ENCODE peak calls at places on chromosomes 13 and 19, in six cellular contexts. U is ascending aorta, I is prostate gland, Z is uterus, S is OCI-LY7, R is heart left ventricle. F is an unnamed sample. For H3K9me3 and H3K4me1, the result is how much of the 10 kb centered on the place peaks cover.

GRCh38 chr13:114038211-114038613 is 64.3 kb upstream of the C13orf46 start:
- DNase-seq in U (no peak), I (no peak), Z (no peak), S (no peak), R (peak), F (peak)

GRCh38 chr13:36891752-36892151 is 28.3 kb downstream of the SMAD9 start:
- DNase-seq in U (no peak), I (no peak), Z (no peak), S (no peak), R (no peak), F (no peak)

GRCh38 chr19:6091771-6092291 is 18.5 kb downstream of the RFX2 start:
- DNase-seq in U (no peak), I (no peak), Z (no peak), S (no peak), R (no peak), F (no peak)

GRCh38 chr13:71866173-71867091 is 572 bp downstream of the DACH1 start:
- DNase-seq in U (no peak), I (peak), Z (peak), S (no peak), R (peak), F (peak)

GRCh38 chr19:2567580-2567979 is 91.7 kb downstream of the GADD45B start:
- DNase-seq in U (peak), I (no peak), Z (no peak), S (no peak), R (peak), F (no peak)

GRCh38 chr19:51023946-51024345 is 2.5 kb downstream of the KLK11 start:
- DNase-seq in U (no peak), I (no peak), Z (no peak), S (no peak), R (no peak), F (no peak)

GRCh38 chr19:12913011-12913561 is 6.0 kb downstream of the SYCE2 start:
- DNase-seq in U (no peak), I (peak), Z (peak), S (no peak), R (peak), F (peak)

GRCh38 chr13:65597839-65598818 is 1632.0 kb downstream of the PCDH9 start:
- DNase-seq in U (no peak), I (no peak), Z (no peak), S (no peak), R (no peak), F (no peak)

GRCh38 chr13:110690516-110690915 is 15.4 kb downstream of the CARS2 start:
- DNase-seq in U (no peak), I (no peak), Z (no peak), S (no peak), R (no peak), F (no peak)

GRCh38 chr19:42563352-42564210 is 31.1 kb downstream of the CEACAM8 start:
- DNase-seq in U (no peak), I (peak), Z (no peak), S (peak), R (no peak), F (no peak)

GRCh38 chr13:113759525-113760137 is 605 bp downstream of the TMEM255B start:
- DNase-seq in U (no peak), I (no peak), Z (peak), S (no peak), R (peak), F (no peak)

GRCh38 chr19:41646589-41647204 is 19.8 kb upstream of the CEACAM4 start:
- DNase-seq in U (no peak), I (no peak), Z (no peak), S (peak), R (no peak), F (no peak)

GRCh38 chr13:23081901-23082300 is 98.9 kb upstream of the SGCG start:
- DNase-seq in U (no peak), I (no peak), Z (no peak), S (no peak), R (no peak), F (no peak)

GRCh38 chr13:101523732-101524131 is 71.3 kb downstream of the ITGBL1 start:
- DNase-seq in U (peak), I (no peak), Z (no peak), S (no peak), R (no peak), F (peak)

GRCh38 chr19:12331211-12331941 is 2.1 kb downstream of the ZNF563 start:
- DNase-seq in U (no peak), I (no peak), Z (no peak), S (peak), R (no peak), F (no peak)

GRCh38 chr19:18789883-18790565 is 1.1 kb downstream of the COMP start:
- DNase-seq in U (no peak), I (no peak), Z (no peak), S (no peak), R (peak), F (no peak)

GRCh38 chr19:23771761-23772667 is 13.3 kb upstream of the ZNF681 start:
- DNase-seq in U (no peak), I (no peak), Z (no peak), S (no peak), R (no peak), F (no peak)

DNA sequence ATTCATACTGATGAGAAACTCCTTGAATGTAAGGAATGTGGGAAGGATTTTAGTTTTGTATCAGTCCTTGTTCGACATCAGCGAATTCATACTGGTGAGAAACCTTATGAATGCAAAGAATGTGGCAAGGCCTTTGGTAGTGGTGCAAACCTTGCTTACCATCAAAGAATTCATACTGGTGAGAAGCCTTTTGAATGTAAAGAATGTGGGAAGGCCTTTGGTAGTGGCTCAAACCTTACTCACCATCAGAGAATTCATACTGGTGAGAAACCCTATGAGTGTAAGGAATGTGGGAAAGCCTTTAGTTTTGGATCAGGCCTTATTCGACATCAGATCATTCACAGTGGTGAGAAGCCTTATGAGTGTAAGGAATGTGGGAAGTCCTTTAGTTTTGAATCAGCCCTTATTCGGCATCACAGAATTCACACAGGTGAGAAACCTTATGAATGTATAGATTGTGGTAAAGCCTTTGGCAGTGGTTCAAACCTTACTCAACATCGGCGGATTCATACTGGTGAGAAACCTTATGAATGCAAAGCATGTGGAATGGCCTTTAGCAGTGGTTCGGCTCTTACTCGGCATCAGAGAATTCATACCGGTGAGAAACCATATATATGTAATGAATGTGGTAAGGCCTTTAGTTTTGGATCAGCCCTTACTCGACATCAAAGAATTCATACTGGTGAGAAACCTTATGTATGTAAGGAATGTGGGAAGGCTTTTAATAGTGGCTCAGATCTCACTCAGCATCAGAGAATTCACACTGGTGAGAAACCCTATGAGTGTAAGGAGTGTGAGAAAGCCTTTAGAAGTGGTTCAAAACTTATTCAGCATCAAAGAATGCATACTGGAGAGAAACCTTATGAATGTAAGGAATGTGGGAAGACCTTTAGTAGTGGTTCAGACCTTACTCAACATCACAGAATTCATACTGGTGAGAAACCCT is 26.6 kb downstream of the ZNF345 start:
- DNase-seq in U (no peak), I (no peak), Z (no peak), S (no peak), R (no peak), F (no peak)
- H3K9me3 ChIP-seq in U (half or more), I (under half), Z (under half), S (under half), R (half or more), F (under half)

GRCh38 chr13:45681101-45681500 is 21.0 kb upstream of the CBY2 start:
- DNase-seq in U (no peak), I (no peak), Z (peak), S (no peak), R (no peak), F (no peak)

GRCh38 chr13:45674908-45675307 is 27.2 kb upstream of the CBY2 start:
- DNase-seq in U (no peak), I (no peak), Z (no peak), S (no peak), R (no peak), F (peak)

GRCh38 chr13:45682494-45683008 is 19.6 kb upstream of the CBY2 start:
- DNase-seq in U (no peak), I (no peak), Z (no peak), S (no peak), R (no peak), F (no peak)

GRCh38 chr13:45683701-45684100 is 18.4 kb upstream of the CBY2 start:
- DNase-seq in U (no peak), I (no peak), Z (no peak), S (no peak), R (no peak), F (no peak)

DNA sequence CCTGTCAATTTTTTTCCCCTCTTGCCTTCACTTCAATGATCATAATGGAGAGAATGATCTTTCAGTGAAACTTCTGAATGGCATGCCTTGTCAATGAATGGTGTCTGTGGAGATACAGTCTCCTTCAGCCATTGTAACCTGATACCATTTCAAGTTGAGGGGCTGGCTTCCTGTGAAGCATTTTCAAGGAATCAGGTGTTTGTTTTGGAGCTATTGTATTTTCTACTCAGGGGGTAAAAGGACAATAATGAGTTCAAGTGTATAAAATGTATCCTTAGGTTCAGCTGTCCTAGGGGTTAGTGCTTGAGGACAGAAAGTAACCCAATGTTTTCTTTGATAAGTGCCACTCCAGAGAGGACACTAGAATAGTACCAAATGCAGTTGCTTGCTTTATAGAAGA is 23.8 kb upstream of the CBY2 start:
- DNase-seq in U (no peak), I (no peak), Z (no peak), S (no peak), R (no peak), F (no peak)
- H3K4me3 ChIP-seq in U (no peak), I (no peak), Z (no peak), S (no peak), R (no peak), F (no peak)

DNA sequence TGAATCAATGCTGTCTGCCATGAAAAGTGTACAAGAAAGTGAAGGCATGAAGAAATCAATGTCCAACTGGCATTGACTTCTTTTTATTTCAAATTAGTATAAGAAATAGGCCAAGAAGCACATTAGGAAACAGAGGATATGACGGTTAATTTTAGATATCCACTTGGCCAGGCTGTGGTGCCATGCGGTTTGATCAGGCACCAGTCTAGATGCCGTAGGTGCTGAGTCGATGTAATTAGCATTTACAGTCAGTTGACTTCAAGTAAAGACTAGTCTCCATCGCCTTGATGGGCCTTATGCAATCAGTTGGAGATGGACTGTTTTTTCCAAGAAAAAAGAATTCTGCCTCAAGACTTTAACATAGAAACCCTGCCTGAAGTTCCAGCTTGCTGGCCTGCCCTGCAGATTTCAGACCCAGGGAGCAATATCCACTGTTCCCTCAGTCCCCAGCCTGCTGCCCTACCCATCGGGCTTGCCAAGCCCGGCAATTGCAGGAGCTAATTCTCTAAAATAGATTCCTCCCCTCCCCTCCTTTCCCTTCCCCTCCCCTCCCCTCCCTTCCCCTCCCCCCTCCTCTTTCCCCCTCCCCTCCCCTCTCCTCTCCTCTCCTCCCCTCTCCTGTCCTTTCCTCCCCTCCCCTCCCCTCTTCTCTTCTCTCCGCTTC is 120.6 kb upstream of the PEG3 start:
- DNase-seq in U (no peak), I (no peak), Z (no peak), S (no peak), R (no peak), F (no peak)
- H3K4me1 ChIP-seq in U (under half), I (under half), Z (under half), S (under half), R (under half), F (under half)

GRCh38 chr19:9608912-9609311 is 12.1 kb downstream of the ZNF561 start:
- DNase-seq in U (no peak), I (no peak), Z (no peak), S (no peak), R (no peak), F (no peak)
- H3K9me3 ChIP-seq in U (half or more), I (under half), Z (under half), S (under half), R (under half), F (under half)

GRCh38 chr19:53332484-53332883 is 1.1 kb upstream of the ZNF845 start:
- DNase-seq in U (no peak), I (no peak), Z (no peak), S (no peak), R (no peak), F (no peak)
- H3K4me3 ChIP-seq in U (peak), I (peak), Z (no peak), S (no peak), R (peak), F (peak)

GRCh38 chr13:30340367-30341184 is 33.2 kb upstream of the KATNAL1 start:
- DNase-seq in U (peak), I (no peak), Z (peak), S (no peak), R (peak), F (no peak)

GRCh38 chr13:30341815-30342570 is 34.6 kb upstream of the KATNAL1 start:
- DNase-seq in U (peak), I (peak), Z (peak), S (no peak), R (peak), F (no peak)

GRCh38 chr13:30338952-30339351 is 31.6 kb upstream of the KATNAL1 start:
- DNase-seq in U (no peak), I (no peak), Z (no peak), S (no peak), R (no peak), F (no peak)

GRCh38 chr13:30338331-30338851 is 31.0 kb upstream of the KATNAL1 start:
- DNase-seq in U (no peak), I (no peak), Z (no peak), S (no peak), R (no peak), F (no peak)

GRCh38 chr13:30339721-30340366 is 32.5 kb upstream of the KATNAL1 start:
- DNase-seq in U (no peak), I (no peak), Z (peak), S (no peak), R (no peak), F (no peak)
- H3K4me1 ChIP-seq in U (under half), I (under half), Z (under half), S (under half), R (under half), F (under half)

GRCh38 chr13:98535501-98536357 is 41.2 kb downstream of the STK24 start:
- DNase-seq in U (no peak), I (no peak), Z (no peak), S (no peak), R (no peak), F (no peak)

GRCh38 chr13:98534821-98535220 is 42.1 kb downstream of the STK24 start:
- DNase-seq in U (no peak), I (no peak), Z (no peak), S (no peak), R (no peak), F (no peak)

GRCh38 chr13:98532254-98532653 is 44.7 kb downstream of the STK24 start:
- DNase-seq in U (no peak), I (no peak), Z (no peak), S (no peak), R (no peak), F (no peak)

GRCh38 chr13:98536729-98537128 is 40.2 kb downstream of the STK24 start:
- DNase-seq in U (no peak), I (no peak), Z (no peak), S (no peak), R (no peak), F (no peak)

GRCh38 chr13:98533912-98534311 is 43.0 kb downstream of the STK24 start:
- DNase-seq in U (no peak), I (no peak), Z (no peak), S (no peak), R (no peak), F (no peak)
- H3K9me3 ChIP-seq in U (under half), I (under half), Z (under half), S (under half), R (under half), F (under half)

F was measured in SJCRH30.